ENCODE peak calls at places on chromosomes 7 and 10, in eight cellular contexts. X is right lobe of liver; W is spleen; B is cardiac muscle cell; T is uterus; U is transverse colon; V is hepatocyte; S is CD8-positive, alpha-beta memory T cell. G is an unnamed sample.

GRCh38 chr10:89829887-89830269 is 128.5 kb downstream of the KIF20B start:
- DNase-seq in X (no peak), W (no peak), B (no peak), T (no peak), U (no peak), V (no peak), S (no peak), G (no peak)

GRCh38 chr7:25314729-25315267 is 86.5 kb upstream of the NPVF start:
- DNase-seq in X (peak; percentile 24), W (no peak), B (no peak), T (no peak), U (peak; percentile 41), V (peak; percentile 51), S (no peak), G (no peak)

GRCh38 chr7:55120074-55120473 is 101.3 kb downstream of the EGFR start:
- DNase-seq in X (no peak), W (no peak), B (no peak), T (no peak), U (no peak), V (no peak), S (no peak), G (no peak)

GRCh38 chr10:12780634-12781601 is 220.6 kb downstream of the CCDC3 start:
- DNase-seq in X (no peak), W (no peak), B (no peak), T (peak; percentile 38), U (no peak), V (no peak), S (no peak), G (no peak)

GRCh38 chr10:69807122-69807521 is 5.4 kb downstream of the COL13A1 start:
- DNase-seq in X (no peak), W (no peak), B (no peak), T (no peak), U (no peak), V (no peak), S (no peak), G (no peak)

GRCh38 chr10:30671011-30671616 is 41.6 kb upstream of the LYZL2 start:
- DNase-seq in X (no peak), W (no peak), B (peak; percentile 72), T (peak; percentile 47), U (peak; percentile 14), V (peak; percentile 79), S (no peak), G (no peak)

GRCh38 chr10:33155720-33156638 is 178.5 kb downstream of the NRP1 start:
- DNase-seq in X (no peak), W (no peak), B (peak; percentile 43), T (no peak), U (no peak), V (peak; percentile 72), S (no peak), G (no peak)

GRCh38 chr7:16421333-16422099 is at the start of gene CRPPA:
- DNase-seq in X (peak; percentile 50), W (peak; percentile 84), B (peak; percentile 59), T (no peak), U (peak; percentile 36), V (peak; percentile 55), S (no peak), G (no peak)

GRCh38 chr7:11373546-11374142 is 400.0 kb downstream of the PHF14 start:
- DNase-seq in X (no peak), W (no peak), B (peak; percentile 33), T (no peak), U (no peak), V (peak; percentile 26), S (no peak), G (no peak)

GRCh38 chr10:114359041-114359952 is 45.0 kb downstream of the AFAP1L2 start:
- DNase-seq in X (no peak), W (no peak), B (no peak), T (no peak), U (no peak), V (no peak), S (no peak), G (no peak)

GRCh38 chr10:91607661-91608442 is 25.0 kb downstream of the PPP1R3C start:
- DNase-seq in X (no peak), W (no peak), B (peak; percentile 55), T (peak; percentile 47), U (no peak), V (no peak), S (no peak), G (no peak)

GRCh38 chr10:95837783-95838182 is 70.0 kb upstream of the CC2D2B start:
- DNase-seq in X (no peak), W (no peak), B (no peak), T (no peak), U (no peak), V (no peak), S (no peak), G (no peak)

GRCh38 chr7:30770936-30771858 is at the start of gene MINDY4:
- DNase-seq in X (peak; percentile 85), W (peak; percentile 93), B (peak; percentile 81), T (peak; percentile 78), U (peak; percentile 84), V (peak; percentile 89), S (peak; percentile 51), G (peak; percentile 92)

GRCh38 chr10:44857363-44858016 is 53.6 kb upstream of the TMEM72 start:
- DNase-seq in X (peak; percentile 70), W (peak; percentile 87), B (peak; percentile 57), T (peak; percentile 59), U (peak; percentile 51), V (peak; percentile 74), S (peak; percentile 32), G (no peak)

GRCh38 chr7:909358-910329 is 33.3 kb downstream of the GET4 start:
- DNase-seq in X (peak; percentile 77), W (peak; percentile 92), B (peak; percentile 42), T (no peak), U (peak; percentile 75), V (peak; percentile 65), S (no peak), G (no peak)
- H3K4me3 ChIP-seq in X (peak overlapping the region; percentile 32), W (peak overlapping the region; percentile 32), B (peak overlapping the region; percentile 18), T (no peak overlapping the region), U (peak overlapping the region; percentile 21), V (no peak overlapping the region), S (no peak overlapping the region), G (peak overlapping the region; percentile 57)

GRCh38 chr10:3780056-3780765 is 4.8 kb downstream of the KLF6 start:
- DNase-seq in X (no peak), W (peak; percentile 74), B (no peak), T (no peak), U (no peak), V (no peak), S (no peak), G (peak; percentile 81)

GRCh38 chr10:3779146-3779707 is 5.8 kb downstream of the KLF6 start:
- DNase-seq in X (no peak), W (peak; percentile 75), B (no peak), T (no peak), U (peak; percentile 26), V (no peak), S (no peak), G (peak; percentile 76)

GRCh38 chr10:3776796-3777571 is 8.0 kb downstream of the KLF6 start:
- DNase-seq in X (no peak), W (no peak), B (no peak), T (peak; percentile 69), U (peak; percentile 72), V (peak; percentile 77), S (peak; percentile 44), G (peak; percentile 82)

GRCh38 chr10:3777876-3778707 is 6.9 kb downstream of the KLF6 start:
- DNase-seq in X (no peak), W (no peak), B (no peak), T (no peak), U (no peak), V (no peak), S (no peak), G (peak; percentile 40)

DNA sequence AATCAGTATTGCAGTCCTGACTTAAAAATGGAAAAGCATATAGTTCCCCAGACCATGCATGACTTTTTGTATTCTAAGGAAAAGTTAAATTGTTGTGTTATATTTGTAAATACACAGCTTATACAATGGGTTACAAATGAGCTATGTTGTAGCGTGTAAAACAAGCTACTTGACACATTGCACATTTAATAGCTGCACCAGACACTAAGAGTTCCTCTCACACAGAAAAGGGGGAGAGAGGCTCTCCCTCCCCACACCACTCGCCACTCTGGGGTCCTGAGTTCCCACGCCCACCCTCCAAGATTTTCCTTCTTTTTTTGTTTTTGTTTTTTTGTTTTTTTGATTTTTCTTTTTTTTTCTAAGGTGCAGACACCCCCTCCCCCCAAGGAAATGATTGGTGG is 6.3 kb downstream of the KLF6 start:
- DNase-seq in X (no peak), W (no peak), B (no peak), T (no peak), U (no peak), V (no peak), S (no peak), G (peak; percentile 62)
- H3K27ac ChIP-seq in X (peak overlapping the region; percentile 100), W (peak overlapping the region; percentile 31), B (no peak overlapping the region), T (peak overlapping the region; percentile 100), U (peak overlapping the region; percentile 100), V (peak overlapping the region; percentile 77), S (no peak overlapping the region), G (peak overlapping the region; percentile 100)

GRCh38 chr7:27122075-27122910 is 8.3 kb downstream of the HOXA4 start:
- DNase-seq in X (peak; percentile 42), W (no peak), B (no peak), T (no peak), U (peak; percentile 83), V (peak; percentile 58), S (no peak), G (peak; percentile 62)

GRCh38 chr7:27123021-27123476 is 7.5 kb downstream of the HOXA4 start:
- DNase-seq in X (no peak), W (no peak), B (no peak), T (no peak), U (no peak), V (no peak), S (no peak), G (peak; percentile 50)

GRCh38 chr7:27124979-27125689 is 5.4 kb downstream of the HOXA4 start:
- DNase-seq in X (no peak), W (no peak), B (no peak), T (no peak), U (no peak), V (no peak), S (no peak), G (peak; percentile 26)

GRCh38 chr7:27124096-27124978 is 6.2 kb downstream of the HOXA4 start:
- DNase-seq in X (no peak), W (no peak), B (no peak), T (peak; percentile 64), U (peak; percentile 46), V (no peak), S (no peak), G (peak; percentile 59)

DNA sequence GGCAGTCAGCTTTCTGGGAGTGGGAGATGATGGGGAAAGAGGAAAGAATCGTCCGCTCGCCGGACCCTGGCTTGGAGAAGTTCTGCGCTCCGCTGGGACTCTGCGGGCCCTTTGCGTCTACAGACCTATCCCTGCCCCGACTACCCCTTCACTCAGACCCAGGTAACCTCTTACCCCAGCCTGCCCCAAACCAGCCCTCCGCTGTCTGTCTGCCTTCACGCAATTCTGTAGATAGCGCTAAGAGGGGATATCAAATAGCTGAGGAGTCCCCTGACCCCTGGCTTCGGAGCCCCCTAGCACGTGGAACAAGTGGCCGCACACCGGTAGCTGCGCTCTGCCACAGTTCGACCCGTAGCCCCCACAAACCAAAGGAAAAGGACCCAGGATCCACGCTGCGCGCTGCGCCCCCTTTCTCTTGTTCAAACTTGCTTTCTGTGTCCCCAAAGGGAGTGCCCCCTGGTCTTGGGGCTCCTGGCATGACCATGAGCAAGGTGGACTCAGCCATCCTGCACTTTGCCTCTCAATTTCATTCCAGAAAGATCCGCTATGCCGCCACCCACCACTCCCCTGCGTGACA is 7.0 kb downstream of the HOXA4 start:
- DNase-seq in X (no peak), W (no peak), B (no peak), T (no peak), U (no peak), V (no peak), S (no peak), G (peak; percentile 52)
- H3K4me3 ChIP-seq in X (no peak overlapping the region), W (no peak overlapping the region), B (no peak overlapping the region), T (no peak overlapping the region), U (peak overlapping the region; percentile 19), V (peak overlapping the region; percentile 33), S (no peak overlapping the region), G (no peak overlapping the region)

GRCh38 chr10:122490268-122490667 is 28.9 kb downstream of the HTRA1 start:
- DNase-seq in X (no peak), W (no peak), B (no peak), T (no peak), U (no peak), V (no peak), S (no peak), G (no peak)
- H3K27ac ChIP-seq in X (no peak overlapping the region), W (no peak overlapping the region), B (no peak overlapping the region), T (peak overlapping the region; percentile 84), U (no peak overlapping the region), V (no peak overlapping the region), S (no peak overlapping the region), G (peak overlapping the region; percentile 30)

G was measured in coronary artery.